ENCODE peak calls at places on chromosomes 5 and 9, in five cellular contexts. H is cardiac muscle cell, J is fibroblast of lung, M is AG09309, V is SJCRH30. F is an unnamed sample.

GRCh38 chr5:143401846-143402463 is 1.5 kb downstream of the NR3C1 start:
- DNase-seq in H (no peak), J (no peak), M (no peak), V (peak), F (no peak)

GRCh38 chr9:92474569-92474968 is 7.7 kb downstream of the ASPN start:
- DNase-seq in H (no peak), J (no peak), M (no peak), V (no peak), F (no peak)

GRCh38 chr9:87556821-87557220 is 59.2 kb downstream of the DAPK1 start:
- DNase-seq in H (no peak), J (no peak), M (no peak), V (no peak), F (no peak)

GRCh38 chr9:93091056-93091452 is 5.0 kb upstream of the CARD19 start:
- DNase-seq in H (no peak), J (no peak), M (no peak), V (no peak), F (no peak)

GRCh38 chr5:55820488-55820887 is 30.7 kb upstream of the IL31RA start:
- DNase-seq in H (no peak), J (peak), M (no peak), V (no peak), F (no peak)

GRCh38 chr9:84932915-84933527 is 263.5 kb downstream of the NTRK2 start:
- DNase-seq in H (no peak), J (peak), M (no peak), V (no peak), F (no peak)

GRCh38 chr9:69174645-69175487 is 789 bp downstream of the TJP2 start:
- DNase-seq in H (peak), J (peak), M (peak), V (peak), F (peak)

GRCh38 chr9:13847270-13847669 is 466.7 kb downstream of the NFIB start:
- DNase-seq in H (no peak), J (peak), M (no peak), V (no peak), F (no peak)

GRCh38 chr9:104993291-104993963 is 65.5 kb upstream of the ABCA1 start:
- DNase-seq in H (peak), J (peak), M (no peak), V (no peak), F (peak)

GRCh38 chr5:73895471-73895870 is 269.5 kb downstream of the ARHGEF28 start:
- DNase-seq in H (no peak), J (no peak), M (no peak), V (no peak), F (no peak)

GRCh38 chr5:177328545-177329231 is 17.0 kb upstream of the MXD3 start:
- DNase-seq in H (no peak), J (no peak), M (no peak), V (no peak), F (no peak)

GRCh38 chr9:73577867-73578266 is 426.2 kb downstream of the ANXA1 start:
- DNase-seq in H (peak), J (peak), M (no peak), V (peak), F (no peak)

GRCh38 chr9:137409515-137409914 is 13.4 kb downstream of the EXD3 start:
- DNase-seq in H (no peak), J (no peak), M (no peak), V (no peak), F (no peak)

GRCh38 chr5:119743927-119744326 is 114.6 kb downstream of the FAM170A start:
- DNase-seq in H (peak), J (no peak), M (no peak), V (peak), F (no peak)

GRCh38 chr5:79069488-79070001 is at the start of the genes BHMT2 and DMGDH:
- DNase-seq in H (no peak), J (peak), M (no peak), V (no peak), F (no peak)

GRCh38 chr9:82988488-82988887 is 74.5 kb downstream of the RASEF start:
- DNase-seq in H (no peak), J (no peak), M (no peak), V (no peak), F (no peak)